ENCODE peak calls at places on chromosomes 2 and 18, in seven cellular contexts. One of them, this sample, is unnamed.

GRCh38 chr2:54931473-54931872 is 118.8 kb downstream of the RTN4 start:
- DNase-seq in breast epithelium: no peak
- DNase-seq in tibial nerve: no peak
- DNase-seq in NB4: no peak
- DNase-seq in A549: no peak
- DNase-seq in transverse colon: no peak
- DNase-seq in ovary: no peak
- DNase-seq in this sample: no peak

GRCh38 chr18:10526211-10526949 is 553 bp downstream of the NAPG start:
- DNase-seq in NB4: peak
- DNase-seq in transverse colon: peak
- DNase-seq in breast epithelium: peak
- DNase-seq in ovary: peak
- DNase-seq in tibial nerve: peak
- DNase-seq in A549: peak
- DNase-seq in this sample: peak

GRCh38 chr2:179444056-179444455 is 179.4 kb upstream of the SESTD1 start:
- DNase-seq in breast epithelium: no peak
- DNase-seq in NB4: no peak
- DNase-seq in ovary: no peak
- DNase-seq in transverse colon: no peak
- DNase-seq in A549: no peak
- DNase-seq in tibial nerve: peak
- DNase-seq in this sample: no peak

GRCh38 chr2:101305492-101306123 is 2.9 kb downstream of the RNF149 start:
- DNase-seq in NB4: peak
- DNase-seq in ovary: no peak
- DNase-seq in A549: no peak
- DNase-seq in tibial nerve: no peak
- DNase-seq in breast epithelium: no peak
- DNase-seq in transverse colon: no peak
- DNase-seq in this sample: peak

GRCh38 chr18:6885992-6886823 is 156.7 kb downstream of the ARHGAP28 start:
- DNase-seq in breast epithelium: no peak
- DNase-seq in NB4: peak
- DNase-seq in tibial nerve: peak
- DNase-seq in ovary: peak
- DNase-seq in transverse colon: peak
- DNase-seq in A549: peak
- DNase-seq in this sample: peak

GRCh38 chr18:51196811-51197660 is 445 bp downstream of the MEX3C start:
- DNase-seq in ovary: peak
- DNase-seq in transverse colon: peak
- DNase-seq in NB4: peak
- DNase-seq in breast epithelium: peak
- DNase-seq in tibial nerve: peak
- DNase-seq in A549: no peak
- DNase-seq in this sample: peak

GRCh38 chr2:182164686-182165085 is 179.0 kb downstream of the PPP1R1C start:
- DNase-seq in tibial nerve: no peak
- DNase-seq in transverse colon: no peak
- DNase-seq in A549: no peak
- DNase-seq in NB4: no peak
- DNase-seq in breast epithelium: no peak
- DNase-seq in ovary: no peak
- DNase-seq in this sample: no peak

GRCh38 chr2:165793779-165794519 is at the start of gene GALNT3:
- DNase-seq in ovary: peak
- DNase-seq in breast epithelium: peak
- DNase-seq in tibial nerve: no peak
- DNase-seq in transverse colon: peak
- DNase-seq in NB4: peak
- DNase-seq in A549: no peak
- DNase-seq in this sample: no peak

GRCh38 chr18:76256897-76257500 is 238.0 kb downstream of the ZNF516 start:
- DNase-seq in ovary: peak
- DNase-seq in NB4: peak
- DNase-seq in transverse colon: no peak
- DNase-seq in A549: peak
- DNase-seq in breast epithelium: no peak
- DNase-seq in tibial nerve: peak
- DNase-seq in this sample: peak

GRCh38 chr2:7041421-7041820 is 124.2 kb downstream of the RNF144A start:
- DNase-seq in A549: no peak
- DNase-seq in ovary: no peak
- DNase-seq in NB4: no peak
- DNase-seq in transverse colon: no peak
- DNase-seq in tibial nerve: no peak
- DNase-seq in breast epithelium: no peak
- DNase-seq in this sample: no peak

GRCh38 chr2:165281387-165281786 is 42.2 kb downstream of the SCN2A start:
- DNase-seq in transverse colon: no peak
- DNase-seq in A549: no peak
- DNase-seq in NB4: no peak
- DNase-seq in ovary: no peak
- DNase-seq in tibial nerve: no peak
- DNase-seq in breast epithelium: no peak
- DNase-seq in this sample: no peak

GRCh38 chr2:72561621-72562318 is 264.1 kb downstream of the EXOC6B start:
- DNase-seq in ovary: no peak
- DNase-seq in tibial nerve: no peak
- DNase-seq in transverse colon: no peak
- DNase-seq in NB4: no peak
- DNase-seq in breast epithelium: no peak
- DNase-seq in A549: no peak
- DNase-seq in this sample: no peak

GRCh38 chr2:15128846-15129245 is 432.3 kb downstream of the NBAS start:
- DNase-seq in ovary: no peak
- DNase-seq in NB4: no peak
- DNase-seq in tibial nerve: no peak
- DNase-seq in transverse colon: no peak
- DNase-seq in breast epithelium: no peak
- DNase-seq in A549: no peak
- DNase-seq in this sample: no peak

GRCh38 chr2:146734042-146734715 is 1110.7 kb upstream of the ACVR2A start:
- DNase-seq in breast epithelium: no peak
- DNase-seq in NB4: peak
- DNase-seq in tibial nerve: no peak
- DNase-seq in transverse colon: no peak
- DNase-seq in A549: peak
- DNase-seq in ovary: no peak
- DNase-seq in this sample: peak

GRCh38 chr2:2056531-2056930 is 274.5 kb downstream of the MYT1L start:
- DNase-seq in A549: no peak
- DNase-seq in breast epithelium: no peak
- DNase-seq in NB4: no peak
- DNase-seq in ovary: no peak
- DNase-seq in tibial nerve: no peak
- DNase-seq in transverse colon: no peak
- DNase-seq in this sample: no peak

GRCh38 chr2:204272089-204272488 is 273.2 kb upstream of the PARD3B start:
- DNase-seq in transverse colon: no peak
- DNase-seq in breast epithelium: no peak
- DNase-seq in NB4: no peak
- DNase-seq in A549: no peak
- DNase-seq in tibial nerve: no peak
- DNase-seq in ovary: no peak
- DNase-seq in this sample: no peak

DNA sequence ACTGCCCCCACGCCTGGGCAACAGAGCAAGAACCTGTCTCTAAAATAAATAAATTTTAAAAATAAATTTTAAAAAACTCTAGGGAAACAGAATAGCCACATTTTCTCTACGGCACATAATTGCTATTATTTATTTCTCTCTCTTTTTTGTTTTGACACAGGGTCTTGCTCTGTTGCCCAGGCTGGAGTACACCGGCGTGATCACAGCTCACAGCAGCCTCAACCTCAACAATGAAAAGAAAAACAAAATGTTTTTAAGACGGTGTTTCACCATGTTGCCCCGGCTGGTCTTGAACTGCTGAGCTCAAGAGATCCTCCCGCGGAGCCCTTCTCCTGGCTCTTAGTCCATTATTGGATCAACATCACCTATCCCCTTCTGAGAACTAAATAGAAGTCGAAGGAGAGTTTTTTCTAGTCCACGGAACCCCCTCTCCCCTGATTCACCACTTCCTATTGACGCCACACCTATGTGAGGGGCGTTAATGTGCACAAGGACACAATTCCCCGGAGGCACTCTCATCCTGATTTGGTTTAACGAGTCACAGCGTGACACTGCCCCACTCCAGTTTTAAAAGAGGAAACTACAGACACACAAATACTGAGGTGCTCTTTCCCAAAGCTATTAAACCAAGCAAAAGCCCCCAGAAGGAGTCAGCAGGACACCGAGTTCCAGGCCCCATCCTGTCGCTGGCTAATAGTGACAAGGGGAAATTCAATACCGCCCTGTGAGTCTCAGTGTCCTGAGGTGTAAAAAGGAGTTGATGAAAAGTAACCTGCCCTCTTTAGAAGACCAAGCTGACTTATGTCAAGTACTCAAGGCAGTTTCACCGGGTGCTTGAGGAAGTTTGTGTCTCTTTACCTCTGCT is 1.1 kb downstream of the NPC1 start:
- DNase-seq in ovary: no peak
- DNase-seq in breast epithelium: no peak
- DNase-seq in A549: no peak
- DNase-seq in transverse colon: peak
- DNase-seq in tibial nerve: no peak
- DNase-seq in NB4: peak
- DNase-seq in this sample: peak
- TF ChIP-seq POLR2A in ovary: no peak
- TF ChIP-seq POLR2A in breast epithelium: no peak
- TF ChIP-seq POLR2A in A549: no peak
- TF ChIP-seq POLR2A in transverse colon: no peak
- TF ChIP-seq POLR2A in tibial nerve: no peak
- TF ChIP-seq POLR2A in NB4: no peak
- TF ChIP-seq POLR2A in this sample: no peak

GRCh38 chr2:144219979-144220378 is 299.9 kb downstream of the ZEB2 start:
- DNase-seq in A549: no peak
- DNase-seq in NB4: no peak
- DNase-seq in breast epithelium: no peak
- DNase-seq in ovary: no peak
- DNase-seq in tibial nerve: no peak
- DNase-seq in transverse colon: no peak
- DNase-seq in this sample: no peak
- TF ChIP-seq POLR2A in A549: no peak
- TF ChIP-seq POLR2A in NB4: no peak
- TF ChIP-seq POLR2A in breast epithelium: no peak
- TF ChIP-seq POLR2A in ovary: no peak
- TF ChIP-seq POLR2A in tibial nerve: no peak
- TF ChIP-seq POLR2A in transverse colon: no peak
- TF ChIP-seq POLR2A in this sample: no peak

DNA sequence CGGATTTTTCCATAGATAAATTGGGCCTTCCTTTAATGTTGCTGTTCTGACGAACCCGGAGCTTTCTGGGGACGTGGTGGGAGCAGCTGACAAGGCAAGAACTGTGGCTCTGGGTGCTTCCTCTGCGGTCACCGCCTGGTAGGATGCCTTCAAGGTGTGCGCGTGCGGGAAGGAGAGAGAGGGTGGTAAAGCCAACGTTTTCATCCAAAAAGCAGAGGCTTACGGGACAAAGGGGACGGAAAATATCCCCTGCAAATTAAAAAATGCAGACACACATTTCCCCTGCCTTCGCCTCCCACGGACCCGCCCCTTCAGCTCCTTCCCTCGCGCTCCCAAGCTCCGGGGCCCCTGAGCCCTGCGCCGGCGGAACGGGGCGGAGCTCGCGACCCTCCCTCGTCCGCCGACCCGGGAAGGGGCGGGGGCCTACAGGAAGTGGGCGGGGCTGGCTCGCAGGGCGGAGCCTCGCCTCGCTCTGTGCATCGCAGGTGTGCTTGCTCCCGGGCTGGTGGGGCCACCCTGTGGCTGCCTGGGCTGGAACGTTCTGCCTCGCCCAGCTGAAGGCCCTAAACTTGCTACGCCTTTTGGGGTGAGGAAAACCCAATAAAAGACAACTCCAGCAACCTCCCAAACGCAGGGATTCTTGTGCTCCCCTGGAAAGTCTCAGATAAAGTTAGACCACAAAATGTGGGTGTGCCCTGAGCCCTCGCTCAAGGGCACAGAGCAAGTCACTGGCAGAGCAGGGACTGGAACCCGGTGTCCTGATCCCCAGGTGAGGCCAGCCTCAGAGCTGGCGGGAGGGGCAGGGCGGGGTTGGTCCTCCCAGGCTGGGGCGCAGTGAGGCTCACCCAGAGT is 25.4 kb upstream of the SLC66A3 start:
- DNase-seq in breast epithelium: peak
- DNase-seq in ovary: peak
- DNase-seq in NB4: peak
- DNase-seq in tibial nerve: no peak
- DNase-seq in A549: peak
- DNase-seq in transverse colon: peak
- DNase-seq in this sample: peak
- TF ChIP-seq POLR2A in breast epithelium: no peak
- TF ChIP-seq POLR2A in ovary: no peak
- TF ChIP-seq POLR2A in NB4: no peak
- TF ChIP-seq POLR2A in tibial nerve: no peak
- TF ChIP-seq POLR2A in A549: no peak
- TF ChIP-seq POLR2A in transverse colon: no peak
- TF ChIP-seq POLR2A in this sample: no peak

GRCh38 chr2:120934891-120935338 is 199.2 kb downstream of the GLI2 start:
- DNase-seq in NB4: no peak
- DNase-seq in A549: peak
- DNase-seq in transverse colon: peak
- DNase-seq in ovary: no peak
- DNase-seq in breast epithelium: no peak
- DNase-seq in tibial nerve: peak
- DNase-seq in this sample: peak
- TF ChIP-seq POLR2A in NB4: no peak
- TF ChIP-seq POLR2A in A549: no peak
- TF ChIP-seq POLR2A in transverse colon: no peak
- TF ChIP-seq POLR2A in ovary: no peak
- TF ChIP-seq POLR2A in breast epithelium: no peak
- TF ChIP-seq POLR2A in tibial nerve: no peak
- TF ChIP-seq POLR2A in this sample: no peak

DNA sequence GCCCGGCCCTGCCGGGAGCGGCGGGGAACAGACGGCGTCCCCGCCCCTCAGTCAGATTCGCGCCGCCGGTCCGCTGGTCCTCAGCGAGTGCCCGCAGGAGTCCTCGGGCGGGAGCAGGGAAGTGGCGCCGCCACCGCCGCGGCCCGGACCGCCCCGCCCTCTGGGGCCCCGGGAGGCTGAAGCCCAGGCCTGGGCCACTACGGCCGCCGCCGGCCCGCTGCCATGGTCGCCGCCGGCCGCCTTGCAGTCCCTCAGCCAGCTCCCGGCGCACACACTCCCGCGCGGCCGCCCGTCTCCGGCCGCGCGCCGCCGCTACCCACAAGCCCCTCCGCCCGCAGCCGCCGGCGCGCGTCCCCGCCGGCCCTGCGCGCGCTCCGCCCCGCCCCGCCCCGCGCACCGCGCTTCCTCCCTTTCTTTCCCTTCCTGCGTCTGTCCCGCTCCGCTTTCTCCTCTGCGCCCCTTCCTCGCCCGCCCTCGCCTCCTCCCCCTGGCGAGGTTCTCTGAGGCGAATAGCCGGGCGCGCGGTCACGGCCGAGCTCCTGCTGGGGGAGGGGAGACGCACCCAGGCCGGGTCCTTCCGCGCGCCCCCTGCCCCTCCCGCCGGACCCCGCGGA is at the start of gene ROCK2:
- DNase-seq in A549: peak
- DNase-seq in breast epithelium: peak
- DNase-seq in transverse colon: peak
- DNase-seq in tibial nerve: peak
- DNase-seq in NB4: peak
- DNase-seq in ovary: peak
- DNase-seq in this sample: peak
- TF ChIP-seq POLR2A in A549: peak
- TF ChIP-seq POLR2A in breast epithelium: no peak
- TF ChIP-seq POLR2A in transverse colon: peak
- TF ChIP-seq POLR2A in tibial nerve: peak
- TF ChIP-seq POLR2A in NB4: peak
- TF ChIP-seq POLR2A in ovary: peak
- TF ChIP-seq POLR2A in this sample: peak

This sample was measured in erythroblast.